ENCODE peak calls at places on chromosomes 11 and 22, in nine cellular contexts. One of them, this sample, is unnamed. For H3K4me1, the result is how much of the 10 kb centered on the place peaks cover.

GRCh38 chr22:18060646-18061620 is 16.9 kb upstream of the PEX26 start:
- DNase-seq in K562: no peak
- DNase-seq in adipocyte: peak
- DNase-seq in Peyer's patch: peak
- DNase-seq in heart right ventricle: no peak
- DNase-seq in HCT116: no peak
- DNase-seq in pancreas: no peak
- DNase-seq in right lobe of liver: peak
- DNase-seq in psoas muscle: no peak
- DNase-seq in this sample: no peak

GRCh38 chr11:134578807-134579708 is 167.0 kb upstream of the B3GAT1 start:
- DNase-seq in Peyer's patch: no peak
- DNase-seq in heart right ventricle: no peak
- DNase-seq in adipocyte: no peak
- DNase-seq in psoas muscle: no peak
- DNase-seq in HCT116: peak
- DNase-seq in right lobe of liver: peak
- DNase-seq in K562: peak
- DNase-seq in pancreas: peak
- DNase-seq in this sample: peak

GRCh38 chr11:12159351-12160099 is 49.1 kb downstream of the MICAL2 start:
- DNase-seq in heart right ventricle: no peak
- DNase-seq in K562: no peak
- DNase-seq in Peyer's patch: no peak
- DNase-seq in adipocyte: peak
- DNase-seq in HCT116: no peak
- DNase-seq in pancreas: no peak
- DNase-seq in psoas muscle: no peak
- DNase-seq in right lobe of liver: no peak
- DNase-seq in this sample: no peak

GRCh38 chr11:81255905-81256304 is 1477.8 kb downstream of the FAM181B start:
- DNase-seq in right lobe of liver: no peak
- DNase-seq in HCT116: no peak
- DNase-seq in adipocyte: no peak
- DNase-seq in psoas muscle: no peak
- DNase-seq in Peyer's patch: no peak
- DNase-seq in pancreas: no peak
- DNase-seq in heart right ventricle: no peak
- DNase-seq in K562: no peak
- DNase-seq in this sample: no peak

GRCh38 chr22:26981520-26981919 is 324.1 kb downstream of the MIAT start:
- DNase-seq in HCT116: no peak
- DNase-seq in Peyer's patch: no peak
- DNase-seq in right lobe of liver: no peak
- DNase-seq in K562: no peak
- DNase-seq in heart right ventricle: no peak
- DNase-seq in pancreas: no peak
- DNase-seq in adipocyte: no peak
- DNase-seq in psoas muscle: no peak
- DNase-seq in this sample: no peak

GRCh38 chr11:74442601-74443000 is 24.7 kb downstream of the KCNE3 start:
- DNase-seq in heart right ventricle: no peak
- DNase-seq in psoas muscle: no peak
- DNase-seq in pancreas: no peak
- DNase-seq in right lobe of liver: no peak
- DNase-seq in K562: no peak
- DNase-seq in Peyer's patch: no peak
- DNase-seq in adipocyte: no peak
- DNase-seq in HCT116: no peak
- DNase-seq in this sample: no peak

GRCh38 chr11:93662177-93662575 is 694 bp downstream of the CEP295 start:
- DNase-seq in Peyer's patch: no peak
- DNase-seq in HCT116: no peak
- DNase-seq in adipocyte: no peak
- DNase-seq in K562: peak
- DNase-seq in right lobe of liver: no peak
- DNase-seq in psoas muscle: no peak
- DNase-seq in heart right ventricle: no peak
- DNase-seq in pancreas: no peak
- DNase-seq in this sample: no peak

GRCh38 chr11:38460901-38461300 is 1862.9 kb upstream of the RAG2 start:
- DNase-seq in adipocyte: peak
- DNase-seq in HCT116: no peak
- DNase-seq in psoas muscle: no peak
- DNase-seq in heart right ventricle: peak
- DNase-seq in K562: no peak
- DNase-seq in Peyer's patch: no peak
- DNase-seq in right lobe of liver: no peak
- DNase-seq in pancreas: no peak
- DNase-seq in this sample: peak

GRCh38 chr11:986270-986951 is 50.1 kb downstream of the MUC6 start:
- DNase-seq in adipocyte: no peak
- DNase-seq in HCT116: no peak
- DNase-seq in Peyer's patch: no peak
- DNase-seq in heart right ventricle: no peak
- DNase-seq in K562: no peak
- DNase-seq in right lobe of liver: no peak
- DNase-seq in pancreas: no peak
- DNase-seq in psoas muscle: no peak
- DNase-seq in this sample: no peak

GRCh38 chr22:50118557-50119168 is 28.9 kb downstream of the MOV10L1 start:
- DNase-seq in Peyer's patch: no peak
- DNase-seq in pancreas: no peak
- DNase-seq in K562: peak
- DNase-seq in right lobe of liver: no peak
- DNase-seq in adipocyte: peak
- DNase-seq in heart right ventricle: no peak
- DNase-seq in psoas muscle: no peak
- DNase-seq in HCT116: no peak
- DNase-seq in this sample: no peak

DNA sequence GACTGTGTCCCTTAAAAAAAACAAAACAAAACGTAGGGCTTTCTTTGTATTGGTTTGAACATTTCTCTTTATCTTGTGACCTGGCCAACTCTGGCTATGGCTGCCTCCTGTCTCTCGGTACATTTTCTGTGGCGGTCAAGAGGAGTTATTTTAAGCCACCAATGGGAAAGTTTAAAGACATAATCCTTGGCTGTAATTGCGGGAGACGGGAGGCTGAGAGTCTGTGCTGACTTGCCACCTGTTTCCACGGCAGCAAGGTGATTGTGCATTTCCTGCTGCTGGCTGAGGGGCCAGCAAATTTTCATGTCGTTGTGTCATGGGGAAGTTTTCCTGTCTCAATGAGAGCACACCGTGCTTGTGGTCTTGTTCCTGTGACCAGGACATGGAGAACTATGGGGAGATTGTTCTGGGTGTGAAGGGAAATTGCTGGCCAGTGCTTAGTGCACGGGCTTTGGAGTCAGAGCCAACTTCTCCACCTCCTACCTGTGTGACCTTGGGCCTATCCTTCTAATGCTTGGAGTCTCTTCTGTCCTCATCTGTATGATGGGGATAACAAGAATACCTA is 11.0 kb downstream of the PTPRJ start:
- DNase-seq in Peyer's patch: no peak
- DNase-seq in heart right ventricle: peak
- DNase-seq in K562: peak
- DNase-seq in pancreas: no peak
- DNase-seq in adipocyte: no peak
- DNase-seq in psoas muscle: peak
- DNase-seq in HCT116: no peak
- DNase-seq in right lobe of liver: no peak
- DNase-seq in this sample: no peak
- H3K4me3 ChIP-seq in Peyer's patch: no peak
- H3K4me3 ChIP-seq in heart right ventricle: peak
- H3K4me3 ChIP-seq in K562: no peak
- H3K4me3 ChIP-seq in pancreas: peak
- H3K4me3 ChIP-seq in adipocyte: no peak
- H3K4me3 ChIP-seq in psoas muscle: peak
- H3K4me3 ChIP-seq in HCT116: peak
- H3K4me3 ChIP-seq in right lobe of liver: peak
- H3K4me3 ChIP-seq in this sample: no peak

GRCh38 chr22:31628362-31628761 is 33.7 kb downstream of the PISD start:
- DNase-seq in heart right ventricle: no peak
- DNase-seq in psoas muscle: no peak
- DNase-seq in adipocyte: no peak
- DNase-seq in Peyer's patch: no peak
- DNase-seq in right lobe of liver: no peak
- DNase-seq in HCT116: no peak
- DNase-seq in pancreas: no peak
- DNase-seq in K562: no peak
- DNase-seq in this sample: no peak
- H3K4me1 ChIP-seq in heart right ventricle: under half
- H3K4me1 ChIP-seq in psoas muscle: under half
- H3K4me1 ChIP-seq in adipocyte: half or more
- H3K4me1 ChIP-seq in Peyer's patch: half or more
- H3K4me1 ChIP-seq in right lobe of liver: under half
- H3K4me1 ChIP-seq in HCT116: under half
- H3K4me1 ChIP-seq in pancreas: under half
- H3K4me1 ChIP-seq in K562: half or more
- H3K4me1 ChIP-seq in this sample: under half

DNA sequence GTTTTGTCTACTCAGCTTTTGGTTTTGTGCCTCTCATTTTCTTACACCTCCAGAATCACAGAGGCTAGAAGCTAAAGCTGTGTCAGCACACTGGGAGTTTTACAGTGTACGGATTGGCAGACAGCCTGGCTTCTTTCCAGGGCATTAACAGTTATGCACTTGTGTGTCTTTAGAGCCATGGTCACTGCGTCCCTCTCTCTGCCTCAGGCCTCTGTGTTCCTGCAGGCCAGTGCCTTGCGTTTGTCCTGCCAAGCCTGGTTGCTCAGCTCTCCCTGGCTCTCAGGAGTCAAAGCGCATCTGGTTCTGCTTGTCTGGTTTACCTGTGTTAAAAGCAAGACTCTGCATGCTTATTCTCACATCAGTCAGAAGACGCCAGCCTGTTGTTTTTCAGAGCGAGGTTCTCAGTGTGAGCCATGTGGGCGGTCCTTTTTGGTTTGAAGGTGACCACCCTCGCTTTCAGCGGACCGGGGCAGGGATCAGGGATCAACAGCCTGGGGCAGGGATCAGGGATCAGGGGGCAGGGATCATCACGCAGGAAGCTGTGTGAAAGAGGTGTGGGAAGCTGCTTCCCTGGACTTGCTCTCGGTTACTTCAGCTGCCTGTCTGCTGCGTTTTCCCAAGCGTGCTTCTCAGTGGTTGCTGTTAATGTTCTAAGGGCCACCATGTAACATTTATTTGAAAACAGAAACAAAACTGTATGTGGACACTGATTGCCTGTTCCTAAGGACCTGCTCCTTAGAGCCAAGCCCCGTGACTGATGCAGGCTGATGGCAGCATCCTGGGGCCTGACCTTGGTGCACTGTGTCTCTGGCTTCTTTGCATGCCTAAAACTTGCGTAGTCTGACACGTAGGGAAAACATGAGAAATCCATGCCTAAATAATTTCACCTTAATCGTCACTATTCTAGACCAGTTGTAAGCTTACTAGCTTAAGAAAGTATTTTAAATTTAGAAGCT is 146.8 kb downstream of the ATXN10 start:
- DNase-seq in HCT116: no peak
- DNase-seq in heart right ventricle: peak
- DNase-seq in pancreas: no peak
- DNase-seq in psoas muscle: no peak
- DNase-seq in K562: no peak
- DNase-seq in right lobe of liver: peak
- DNase-seq in adipocyte: no peak
- DNase-seq in Peyer's patch: no peak
- DNase-seq in this sample: peak
- H3K4me3 ChIP-seq in HCT116: no peak
- H3K4me3 ChIP-seq in heart right ventricle: no peak
- H3K4me3 ChIP-seq in pancreas: no peak
- H3K4me3 ChIP-seq in psoas muscle: no peak
- H3K4me3 ChIP-seq in K562: no peak
- H3K4me3 ChIP-seq in right lobe of liver: no peak
- H3K4me3 ChIP-seq in adipocyte: no peak
- H3K4me3 ChIP-seq in Peyer's patch: no peak
- H3K4me3 ChIP-seq in this sample: no peak

GRCh38 chr11:96238563-96239166 is 104.3 kb downstream of the MAML2 start:
- DNase-seq in right lobe of liver: no peak
- DNase-seq in pancreas: no peak
- DNase-seq in Peyer's patch: no peak
- DNase-seq in K562: no peak
- DNase-seq in psoas muscle: no peak
- DNase-seq in HCT116: no peak
- DNase-seq in adipocyte: peak
- DNase-seq in heart right ventricle: no peak
- DNase-seq in this sample: no peak
- H3K4me1 ChIP-seq in right lobe of liver: under half
- H3K4me1 ChIP-seq in pancreas: under half
- H3K4me1 ChIP-seq in Peyer's patch: under half
- H3K4me1 ChIP-seq in K562: under half
- H3K4me1 ChIP-seq in psoas muscle: under half
- H3K4me1 ChIP-seq in HCT116: under half
- H3K4me1 ChIP-seq in adipocyte: half or more
- H3K4me1 ChIP-seq in heart right ventricle: under half
- H3K4me1 ChIP-seq in this sample: under half

DNA sequence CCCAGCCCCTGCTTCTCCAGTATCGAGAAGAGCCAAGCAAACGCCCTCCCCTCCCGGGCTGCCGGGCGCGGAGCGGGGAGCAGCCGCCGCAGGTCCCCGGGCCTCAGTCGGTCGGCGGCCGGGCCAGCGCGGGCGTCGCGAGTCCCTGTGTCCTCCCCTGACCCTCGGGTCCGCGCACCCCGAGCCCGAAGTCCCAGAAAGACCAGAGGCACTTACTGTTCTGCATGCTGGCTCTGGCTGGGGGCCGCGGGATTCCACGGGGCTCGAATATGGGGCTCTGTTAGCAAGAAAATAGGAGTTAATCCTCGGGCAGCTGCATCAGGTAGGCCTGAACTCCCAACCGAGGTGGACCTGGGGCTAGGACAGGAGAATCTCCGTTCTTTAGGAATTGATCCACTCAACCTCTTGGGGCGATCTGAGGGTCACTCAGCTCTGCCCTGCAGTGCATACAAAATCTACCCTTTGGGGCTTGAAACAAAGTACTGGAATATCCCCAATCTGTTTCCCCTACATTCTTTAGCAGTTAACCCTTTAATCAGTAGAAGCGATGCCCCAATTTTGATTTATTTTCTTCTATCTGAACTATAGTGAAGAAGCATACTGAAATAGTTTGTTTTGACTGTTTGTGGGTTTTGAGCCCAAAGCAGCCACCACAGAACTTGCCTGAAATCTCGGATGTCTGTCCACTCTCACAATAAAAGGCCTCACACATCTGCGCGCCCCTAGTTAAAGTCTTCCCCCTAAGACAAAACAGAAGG is 4.8 kb downstream of the PAX6 start:
- DNase-seq in K562: no peak
- DNase-seq in HCT116: no peak
- DNase-seq in adipocyte: no peak
- DNase-seq in Peyer's patch: no peak
- DNase-seq in pancreas: peak
- DNase-seq in right lobe of liver: no peak
- DNase-seq in psoas muscle: no peak
- DNase-seq in heart right ventricle: no peak
- DNase-seq in this sample: no peak
- H3K4me3 ChIP-seq in K562: no peak
- H3K4me3 ChIP-seq in HCT116: no peak
- H3K4me3 ChIP-seq in adipocyte: no peak
- H3K4me3 ChIP-seq in Peyer's patch: no peak
- H3K4me3 ChIP-seq in pancreas: peak
- H3K4me3 ChIP-seq in right lobe of liver: no peak
- H3K4me3 ChIP-seq in psoas muscle: peak
- H3K4me3 ChIP-seq in heart right ventricle: no peak
- H3K4me3 ChIP-seq in this sample: no peak

This sample was measured in BE2C.